ENCODE peak calls at places on chromosomes 12 and 14, in seven cellular contexts. N is ovary, U is IMR-90, H is adrenal gland, Z is Peyer's patch, C is uterus, F is right lobe of liver. B is an unnamed sample.
A peak's percentile ranks its signal among the peaks of the same experiment; 100 is the strongest.

GRCh38 chr14:59009967-59010366 is 178.5 kb upstream of the DAAM1 start:
- DNase-seq in N (no peak), U (no peak), H (no peak), Z (no peak), C (no peak), F (no peak), B (no peak)

GRCh38 chr14:30558362-30558674 is 640 bp upstream of the G2E3 start:
- DNase-seq in N (no peak), U (no peak), H (no peak), Z (no peak), C (no peak), F (no peak), B (no peak)

GRCh38 chr12:22284871-22285270 is 49.6 kb downstream of the ST8SIA1 start:
- DNase-seq in N (no peak), U (peak; percentile 11), H (no peak), Z (no peak), C (no peak), F (no peak), B (no peak)

GRCh38 chr12:56591111-56591510 is 39.0 kb downstream of the BAZ2A start:
- DNase-seq in N (no peak), U (no peak), H (no peak), Z (no peak), C (no peak), F (no peak), B (no peak)

GRCh38 chr14:92690171-92691011 is 58.0 kb downstream of the LGMN start:
- DNase-seq in N (no peak), U (peak; percentile 59), H (peak; percentile 41), Z (peak; percentile 63), C (no peak), F (peak; percentile 64), B (no peak)

GRCh38 chr12:71955946-71956345 is 17.3 kb downstream of the TPH2 start:
- DNase-seq in N (no peak), U (peak; percentile 89), H (no peak), Z (no peak), C (no peak), F (no peak), B (no peak)

GRCh38 chr14:81516941-81517797 is 16.5 kb downstream of the SEL1L start:
- DNase-seq in N (peak; percentile 55), U (peak; percentile 76), H (peak; percentile 43), Z (no peak), C (peak; percentile 43), F (no peak), B (no peak)

GRCh38 chr12:63151898-63152700 is 1.1 kb upstream of the AVPR1A start:
- DNase-seq in N (no peak), U (peak; percentile 24), H (peak; percentile 62), Z (peak; percentile 46), C (peak; percentile 18), F (no peak), B (peak; percentile 1)

GRCh38 chr12:46205293-46205692 is 63.5 kb downstream of the SLC38A1 start:
- DNase-seq in N (no peak), U (no peak), H (no peak), Z (no peak), C (no peak), F (no peak), B (no peak)

GRCh38 chr12:124680863-124681778 is 113.7 kb upstream of the NCOR2 start:
- DNase-seq in N (peak; percentile 33), U (peak; percentile 95), H (peak; percentile 90), Z (no peak), C (peak; percentile 73), F (peak; percentile 83), B (peak; percentile 71)

GRCh38 chr12:27975222-27976136 is 2.9 kb upstream of the PTHLH start:
- DNase-seq in N (no peak), U (peak; percentile 72), H (no peak), Z (peak; percentile 51), C (no peak), F (peak; percentile 54), B (no peak)

GRCh38 chr14:73125746-73126145 is 10.6 kb upstream of the PSEN1 start:
- DNase-seq in N (no peak), U (no peak), H (no peak), Z (no peak), C (no peak), F (no peak), B (no peak)

GRCh38 chr14:88168498-88169165 is 154.4 kb downstream of the KCNK10 start:
- DNase-seq in N (no peak), U (peak; percentile 16), H (peak; percentile 60), Z (no peak), C (no peak), F (no peak), B (no peak)

GRCh38 chr14:77582511-77582910 is 33.9 kb downstream of the SPTLC2 start:
- DNase-seq in N (no peak), U (peak; percentile 61), H (no peak), Z (no peak), C (no peak), F (no peak), B (no peak)

GRCh38 chr12:122368361-122369073 is 54.0 kb downstream of the CLIP1 start:
- DNase-seq in N (no peak), U (peak; percentile 81), H (peak; percentile 33), Z (no peak), C (no peak), F (no peak), B (peak; percentile 28)

GRCh38 chr14:34562776-34563150 is 23.3 kb upstream of the EAPP start:
- DNase-seq in N (no peak), U (no peak), H (no peak), Z (no peak), C (no peak), F (no peak), B (no peak)

GRCh38 chr14:57389646-57390036 is 745 bp upstream of the NAA30 start:
- DNase-seq in N (no peak), U (no peak), H (peak; percentile 4), Z (no peak), C (no peak), F (peak; percentile 43), B (no peak)

GRCh38 chr14:28767851-28768548 is 1.4 kb downstream of the FOXG1 start:
- DNase-seq in N (no peak), U (no peak), H (no peak), Z (no peak), C (no peak), F (no peak), B (no peak)

GRCh38 chr12:65825573-65826512 is 1.6 kb downstream of the HMGA2 start:
- DNase-seq in N (peak; percentile 10), U (peak; percentile 41), H (peak; percentile 14), Z (peak; percentile 73), C (peak; percentile 18), F (peak; percentile 63), B (no peak)

GRCh38 chr12:120598674-120599463 is 17.7 kb upstream of the POP5 start:
- DNase-seq in N (no peak), U (peak; percentile 26), H (peak; percentile 79), Z (peak; percentile 60), C (no peak), F (no peak), B (peak; percentile 12)

GRCh38 chr12:62738105-62738504 is 196.8 kb downstream of the PPM1H start:
- DNase-seq in N (no peak), U (peak; percentile 52), H (no peak), Z (no peak), C (no peak), F (no peak), B (no peak)

GRCh38 chr12:2170376-2170775 is 117.6 kb downstream of the CACNA1C start:
- DNase-seq in N (no peak), U (no peak), H (no peak), Z (no peak), C (no peak), F (no peak), B (no peak)

GRCh38 chr14:101737414-101738367 is 23.8 kb upstream of the PPP2R5C start:
- DNase-seq in N (no peak), U (no peak), H (no peak), Z (no peak), C (no peak), F (no peak), B (no peak)

GRCh38 chr14:96674121-96674520 is 123.1 kb upstream of the VRK1 start:
- DNase-seq in N (no peak), U (no peak), H (no peak), Z (no peak), C (no peak), F (no peak), B (no peak)

GRCh38 chr14:96671218-96671617 is 126.0 kb upstream of the VRK1 start:
- DNase-seq in N (no peak), U (no peak), H (no peak), Z (no peak), C (no peak), F (no peak), B (no peak)

GRCh38 chr14:96666088-96666487 is 131.1 kb upstream of the VRK1 start:
- DNase-seq in N (no peak), U (no peak), H (no peak), Z (no peak), C (no peak), F (no peak), B (no peak)

GRCh38 chr14:96673706-96674105 is 123.5 kb upstream of the VRK1 start:
- DNase-seq in N (no peak), U (no peak), H (no peak), Z (no peak), C (no peak), F (no peak), B (no peak)

GRCh38 chr14:96670391-96670790 is 126.8 kb upstream of the VRK1 start:
- DNase-seq in N (no peak), U (no peak), H (no peak), Z (no peak), C (no peak), F (no peak), B (no peak)
- H3K27me3 ChIP-seq in N (no peaks in the 10 kb centered on the region), U (no peaks in the 10 kb centered on the region), H (no peaks in the 10 kb centered on the region), Z (no peaks in the 10 kb centered on the region), C (no peaks in the 10 kb centered on the region), F (no peaks in the 10 kb centered on the region), B (no peaks in the 10 kb centered on the region)

GRCh38 chr12:23950775-23951391 is 1.4 kb upstream of the SOX5 start:
- DNase-seq in N (peak; percentile 27), U (peak; percentile 17), H (no peak), Z (no peak), C (no peak), F (peak; percentile 56), B (no peak)
- TF ChIP-seq POLR2A in N (no peak), U (no peak), H (no peak), Z (no peak), C (no peak), F (no peak), B (no peak)

GRCh38 chr12:108123382-108123781 is 5.7 kb upstream of the WSCD2 start:
- DNase-seq in N (no peak), U (no peak), H (no peak), Z (no peak), C (no peak), F (no peak), B (no peak)
- H3K27me3 ChIP-seq in N (no peaks in the 10 kb centered on the region), U (no peaks in the 10 kb centered on the region), H (peaks cover 30% of the 10 kb centered on the region), Z (no peaks in the 10 kb centered on the region), C (no peaks in the 10 kb centered on the region), F (peaks cover 7% of the 10 kb centered on the region), B (peaks cover 15% of the 10 kb centered on the region)

DNA sequence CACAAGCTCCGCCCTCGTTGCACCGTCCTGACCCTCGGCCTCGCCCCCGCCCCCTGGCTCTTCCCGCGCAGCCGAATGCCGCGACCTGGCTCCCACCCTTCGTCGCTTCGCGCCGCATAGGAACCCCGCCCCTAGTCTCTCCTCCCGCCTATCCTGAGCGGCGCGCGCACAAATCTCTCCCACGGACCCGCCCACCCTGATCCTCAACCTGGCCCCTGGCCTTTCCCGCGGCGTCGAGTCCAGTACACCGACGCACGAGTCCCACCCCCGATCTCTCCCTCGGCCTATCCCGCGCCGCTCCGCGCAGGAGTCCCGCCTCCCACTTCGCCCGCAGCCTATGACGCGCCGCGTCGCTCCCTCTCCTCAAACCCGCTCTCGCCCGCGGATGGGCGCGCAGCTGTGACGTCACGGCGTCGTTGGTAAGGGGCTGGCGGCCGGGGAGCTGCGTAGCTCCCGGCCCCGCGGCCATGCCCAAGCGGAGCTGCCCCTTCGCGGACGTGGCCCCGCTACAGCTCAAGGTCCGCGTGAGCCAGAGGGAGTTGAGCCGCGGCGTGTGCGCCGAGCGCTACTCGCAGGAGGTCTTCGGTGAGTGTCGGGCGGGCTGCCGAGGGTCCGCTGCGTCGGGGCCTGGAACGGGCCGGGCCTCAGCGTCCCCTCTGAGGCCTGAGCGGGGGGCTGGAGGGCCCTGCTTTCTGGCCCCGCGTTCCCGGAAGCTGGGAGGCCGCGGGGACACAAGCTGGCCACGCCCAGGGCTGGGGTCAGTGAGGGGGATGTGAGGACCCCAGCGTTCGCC is at the start of gene SIVA1:
- DNase-seq in N (peak; percentile 99), U (peak; percentile 99), H (peak; percentile 99), Z (peak; percentile 100), C (peak; percentile 99), F (peak; percentile 100), B (peak; percentile 99)
- TF ChIP-seq POLR2A in N (peak; percentile 95), U (peak; percentile 84), H (peak; percentile 90), Z (peak; percentile 86), C (peak; percentile 92), F (peak; percentile 89), B (peak; percentile 95)

B was measured in gastrocnemius medialis.